ENCODE peak calls at places on chromosome 2, in four cellular contexts. M, Q, I and D are unnamed samples.

GRCh38 chr2:195419033-195419432 is 238.0 kb upstream of the SLC39A10 start:
- DNase-seq in M (no peak), Q (no peak), I (no peak), D (no peak)

GRCh38 chr2:80530442-80531064 is 226.0 kb upstream of the LRRTM1 start:
- DNase-seq in M (no peak), Q (no peak), I (no peak), D (no peak)

GRCh38 chr2:98086491-98087446 is at the start of gene VWA3B:
- DNase-seq in M (peak; percentile 86), Q (peak; percentile 64), I (peak; percentile 91), D (no peak)

GRCh38 chr2:166410828-166411472 is 35.2 kb upstream of the SCN9A start:
- DNase-seq in M (peak; percentile 86), Q (peak; percentile 84), I (no peak), D (no peak)

GRCh38 chr2:85601771-85602475 is 575 bp downstream of the TMEM150A start:
- DNase-seq in M (peak; percentile 41), Q (peak; percentile 71), I (peak; percentile 92), D (no peak)

GRCh38 chr2:162403884-162404283 is 60.0 kb downstream of the GCA start:
- DNase-seq in M (peak; percentile 89), Q (peak; percentile 53), I (no peak), D (no peak)

GRCh38 chr2:63790913-63791312 is 50.8 kb upstream of the UGP2 start:
- DNase-seq in M (peak; percentile 77), Q (peak; percentile 90), I (no peak), D (no peak)

GRCh38 chr2:15840173-15840572 is 100.2 kb upstream of the MYCN start:
- DNase-seq in M (peak; percentile 56), Q (peak; percentile 2), I (no peak), D (no peak)

GRCh38 chr2:71064754-71065621 is 3.5 kb upstream of the NAGK start:
- DNase-seq in M (no peak), Q (peak; percentile 55), I (no peak), D (no peak)

GRCh38 chr2:60885683-60886082 is 4.3 kb downstream of the REL start:
- DNase-seq in M (no peak), Q (no peak), I (no peak), D (peak; percentile 17)

GRCh38 chr2:222709191-222709891 is 37.9 kb downstream of the MOGAT1 start:
- DNase-seq in M (peak; percentile 14), Q (peak; percentile 99), I (peak; percentile 88), D (peak; percentile 78)

GRCh38 chr2:98359986-98360385 is 13.7 kb downstream of the CNGA3 start:
- DNase-seq in M (peak; percentile 82), Q (no peak), I (no peak), D (no peak)

GRCh38 chr2:28423856-28424605 is 31.4 kb downstream of the FOSL2 start:
- DNase-seq in M (no peak), Q (no peak), I (peak; percentile 19), D (no peak)

GRCh38 chr2:189060096-189060642 is 86.0 kb downstream of the COL3A1 start:
- DNase-seq in M (peak; percentile 25), Q (no peak), I (no peak), D (no peak)

GRCh38 chr2:12424820-12425219 is 291.9 kb upstream of the TRIB2 start:
- DNase-seq in M (no peak), Q (peak; percentile 84), I (no peak), D (no peak)

GRCh38 chr2:17331636-17332035 is 186.6 kb downstream of the RAD51AP2 start:
- DNase-seq in M (no peak), Q (no peak), I (no peak), D (no peak)

GRCh38 chr2:38146917-38147307 is 71.0 kb upstream of the CYP1B1 start:
- DNase-seq in M (peak; percentile 96), Q (peak; percentile 95), I (no peak), D (no peak)

GRCh38 chr2:190090148-190090547 is 27.6 kb upstream of the MSTN start:
- DNase-seq in M (no peak), Q (no peak), I (no peak), D (no peak)

GRCh38 chr2:224142397-224143312 is 103.6 kb upstream of the SERPINE2 start:
- DNase-seq in M (peak; percentile 60), Q (no peak), I (no peak), D (no peak)

GRCh38 chr2:235444101-235444597 is 49.7 kb upstream of the AGAP1 start:
- DNase-seq in M (peak; percentile 45), Q (no peak), I (no peak), D (no peak)

GRCh38 chr2:190119257-190119656 is 56.7 kb upstream of the MSTN start:
- DNase-seq in M (no peak), Q (peak; percentile 64), I (no peak), D (no peak)

GRCh38 chr2:226578879-226579278 is 220.7 kb downstream of the IRS1 start:
- DNase-seq in M (peak; percentile 66), Q (peak; percentile 60), I (no peak), D (no peak)

GRCh38 chr2:105539331-105539730 is 140.5 kb upstream of the FHL2 start:
- DNase-seq in M (no peak), Q (no peak), I (no peak), D (no peak)

GRCh38 chr2:118371500-118371899 is 283.2 kb downstream of the INSIG2 start:
- DNase-seq in M (peak; percentile 75), Q (peak; percentile 51), I (no peak), D (peak; percentile 49)

GRCh38 chr2:14324308-14324707 is 308.2 kb upstream of the LRATD1 start:
- DNase-seq in M (no peak), Q (no peak), I (no peak), D (no peak)

GRCh38 chr2:3322311-3322970 is 55.2 kb downstream of the EIPR1 start:
- DNase-seq in M (no peak), Q (no peak), I (no peak), D (no peak)

GRCh38 chr2:3325458-3326181 is 52.0 kb downstream of the EIPR1 start:
- DNase-seq in M (no peak), Q (no peak), I (no peak), D (no peak)

GRCh38 chr2:3324404-3325281 is 53.0 kb downstream of the EIPR1 start:
- DNase-seq in M (no peak), Q (no peak), I (no peak), D (no peak)

GRCh38 chr2:3323360-3324035 is 54.1 kb downstream of the EIPR1 start:
- DNase-seq in M (no peak), Q (no peak), I (no peak), D (no peak)

GRCh38 chr2:3324036-3324386 is 53.6 kb downstream of the EIPR1 start:
- DNase-seq in M (no peak), Q (no peak), I (no peak), D (no peak)
- H3K4me3 ChIP-seq in M (no peak overlapping the region), Q (no peak overlapping the region), I (no peak overlapping the region), D (no peak overlapping the region)

GRCh38 chr2:40096360-40096759 is 317.3 kb upstream of the THUMPD2 start:
- DNase-seq in M (peak; percentile 81), Q (peak; percentile 70), I (no peak), D (no peak)

GRCh38 chr2:40095003-40095402 is 315.9 kb upstream of the THUMPD2 start:
- DNase-seq in M (peak; percentile 90), Q (peak; percentile 77), I (no peak), D (no peak)

GRCh38 chr2:40097691-40098376 is 318.8 kb upstream of the THUMPD2 start:
- DNase-seq in M (peak; percentile 71), Q (peak; percentile 82), I (no peak), D (no peak)

GRCh38 chr2:40101076-40101688 is 322.1 kb upstream of the THUMPD2 start:
- DNase-seq in M (no peak), Q (peak; percentile 38), I (no peak), D (peak; percentile 32)

DNA sequence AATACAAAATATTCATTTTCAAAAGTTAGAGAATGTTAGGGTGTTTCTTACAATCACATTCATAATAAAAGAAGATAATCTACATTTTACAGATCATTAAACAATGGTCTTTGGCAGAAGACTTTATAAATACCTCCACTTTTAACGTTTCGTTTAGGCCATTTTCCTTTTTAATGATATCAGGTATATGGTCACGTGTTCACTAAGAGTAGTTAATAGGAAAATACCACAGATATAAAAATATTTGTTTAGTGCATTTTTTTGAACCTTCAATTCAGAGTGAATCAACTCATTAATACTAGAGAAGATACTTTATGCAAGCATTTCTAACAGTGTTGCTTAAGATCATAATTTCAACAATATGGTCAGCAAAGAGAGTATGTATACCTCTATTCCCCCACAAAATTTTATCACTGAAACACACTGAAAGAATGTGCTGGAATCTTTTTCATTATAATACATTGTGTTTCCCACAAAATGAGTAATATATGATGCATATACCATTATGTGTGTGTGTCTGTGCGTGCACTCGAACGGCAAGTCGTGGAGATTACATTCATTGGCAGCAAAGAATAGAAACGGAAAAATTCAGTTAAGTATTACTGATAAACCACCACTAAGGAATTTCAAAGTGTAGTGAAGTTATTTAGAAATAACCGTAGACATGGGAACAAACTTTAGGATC is 319.9 kb upstream of the THUMPD2 start:
- DNase-seq in M (peak; percentile 75), Q (peak; percentile 75), I (no peak), D (no peak)
- H3K4me1 ChIP-seq in M (peaks cover 67% of the 10 kb centered on the region), Q (peaks cover 40% of the 10 kb centered on the region), I (no peaks in the 10 kb centered on the region), D (peaks cover 34% of the 10 kb centered on the region)

DNA sequence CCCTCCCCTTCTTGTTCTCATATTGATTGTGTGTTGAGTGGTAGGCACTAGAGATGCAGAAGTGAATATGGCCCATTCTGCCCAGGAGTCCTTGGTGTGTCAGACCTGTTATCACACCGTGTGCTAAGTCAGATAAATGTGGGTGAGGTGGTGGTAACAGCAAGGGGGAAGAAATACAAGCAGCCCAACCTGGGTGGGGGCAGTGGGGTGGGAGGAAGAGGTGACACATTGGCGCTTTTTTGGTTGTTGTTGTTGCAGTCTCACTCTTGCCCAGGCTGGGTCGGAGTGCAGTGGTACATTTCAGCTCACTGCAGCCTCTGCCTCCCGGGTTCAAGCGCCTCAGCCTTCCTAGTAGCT is 12.8 kb downstream of the B3GNT2 start:
- DNase-seq in M (no peak), Q (no peak), I (no peak), D (no peak)
- H3K9me3 ChIP-seq in M (peaks cover 3% of the 10 kb centered on the region), Q (no peaks in the 10 kb centered on the region), I (no peaks in the 10 kb centered on the region), D (no peaks in the 10 kb centered on the region)

GRCh38 chr2:42142476-42143184 is 26.5 kb upstream of the EML4 start:
- DNase-seq in M (peak; percentile 24), Q (peak; percentile 79), I (no peak), D (peak; percentile 73)

GRCh38 chr2:42138163-42139016 is 30.8 kb upstream of the EML4 start:
- DNase-seq in M (peak; percentile 95), Q (peak; percentile 99), I (no peak), D (no peak)

GRCh38 chr2:42139141-42139540 is 30.0 kb upstream of the EML4 start:
- DNase-seq in M (no peak), Q (peak; percentile 79), I (no peak), D (no peak)

GRCh38 chr2:42140501-42140900 is 28.7 kb upstream of the EML4 start:
- DNase-seq in M (peak; percentile 39), Q (no peak), I (no peak), D (no peak)

DNA sequence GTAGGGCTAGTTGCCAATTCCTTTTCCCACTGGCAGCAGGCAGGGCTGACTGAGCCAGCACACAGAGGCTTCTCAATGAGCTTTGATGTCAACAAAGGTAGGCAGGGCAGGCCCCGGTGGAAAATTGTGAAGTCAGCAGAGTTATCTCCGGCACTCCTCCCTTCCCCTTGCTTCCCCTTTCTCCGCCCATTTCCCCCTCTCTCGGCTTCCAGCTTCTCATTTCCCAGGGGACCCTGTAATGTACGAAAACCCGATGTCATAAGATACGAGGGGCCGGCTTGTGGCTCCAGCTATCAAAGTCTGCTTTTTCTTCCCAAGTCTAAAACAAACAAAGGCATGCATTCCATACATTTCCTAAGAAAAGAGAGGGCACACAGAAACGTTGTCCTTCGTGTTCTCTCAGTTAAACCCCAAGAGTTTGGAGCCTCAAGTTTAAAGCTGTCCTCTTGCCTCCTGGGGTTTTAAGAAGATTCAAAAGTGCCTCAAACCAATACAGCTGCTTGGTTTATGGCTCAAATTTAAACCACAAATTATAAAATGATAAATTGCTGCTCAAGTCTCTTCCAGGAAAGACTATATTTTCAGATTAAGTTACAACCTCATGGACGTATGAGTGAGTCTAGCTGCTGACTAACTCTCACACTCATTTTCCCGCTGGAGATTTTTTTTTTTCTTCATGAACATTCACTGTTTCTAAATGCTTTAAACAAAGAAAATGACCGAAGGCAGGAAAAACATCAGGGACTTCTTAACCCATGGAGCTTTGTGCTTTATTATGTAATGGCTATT is 27.3 kb upstream of the EML4 start:
- DNase-seq in M (peak; percentile 60), Q (peak; percentile 97), I (peak; percentile 79), D (peak; percentile 85)
- H3K4me3 ChIP-seq in M (peak overlapping the region; percentile 53), Q (peak overlapping the region; percentile 5), I (no peak overlapping the region), D (no peak overlapping the region)